ENCODE peak calls at places on chromosome 22, in six cellular contexts. Y is IMR-90, D is uterus, O is ascending aorta, J is bronchial epithelial cell, G is left ventricle myocardium inferior. I is an unnamed sample. For H3K36me3, the result is how much of the 10 kb centered on the place peaks cover.

GRCh38 chr22:30290318-30290678 is 993 bp upstream of the CASTOR1 start:
- DNase-seq in Y (peak), D (no peak), O (no peak), J (peak), G (no peak), I (no peak)

GRCh38 chr22:31155425-31155824 is 4.6 kb upstream of the RNF185 start:
- DNase-seq in Y (peak), D (no peak), O (no peak), J (no peak), G (no peak), I (no peak)

GRCh38 chr22:32205974-32206773 is 1.3 kb upstream of the RFPL2 start:
- DNase-seq in Y (no peak), D (no peak), O (no peak), J (no peak), G (no peak), I (no peak)

GRCh38 chr22:20018001-20018400 is 1.4 kb upstream of the ARVCF start:
- DNase-seq in Y (no peak), D (no peak), O (no peak), J (no peak), G (no peak), I (no peak)

GRCh38 chr22:18983120-18983651 is 47.1 kb upstream of the PRODH start:
- DNase-seq in Y (no peak), D (no peak), O (no peak), J (no peak), G (no peak), I (no peak)

GRCh38 chr22:40107756-40108437 is 69.8 kb upstream of the TNRC6B start:
- DNase-seq in Y (peak), D (peak), O (no peak), J (peak), G (no peak), I (peak)

GRCh38 chr22:20016734-20017621 is at the start of gene ARVCF:
- DNase-seq in Y (peak), D (peak), O (peak), J (peak), G (peak), I (peak)

GRCh38 chr22:26429458-26430238 is 588 bp downstream of the ASPHD2 start:
- DNase-seq in Y (no peak), D (peak), O (no peak), J (no peak), G (no peak), I (no peak)

GRCh38 chr22:48376428-48376827 is 1451.2 kb downstream of the BRD1 start:
- DNase-seq in Y (no peak), D (no peak), O (no peak), J (no peak), G (no peak), I (no peak)

GRCh38 chr22:39607093-39607492 is 36.5 kb downstream of the CACNA1I start:
- DNase-seq in Y (no peak), D (no peak), O (no peak), J (no peak), G (no peak), I (no peak)

GRCh38 chr22:42881982-42882656 is 25.0 kb upstream of the ARFGAP3 start:
- DNase-seq in Y (no peak), D (no peak), O (no peak), J (no peak), G (no peak), I (no peak)

GRCh38 chr22:27213291-27213690 is 555.9 kb downstream of the MIAT start:
- DNase-seq in Y (no peak), D (no peak), O (no peak), J (no peak), G (no peak), I (no peak)

GRCh38 chr22:48943567-48944432 is 883.9 kb downstream of the BRD1 start:
- DNase-seq in Y (no peak), D (no peak), O (no peak), J (no peak), G (no peak), I (no peak)

GRCh38 chr22:35910013-35910860 is 118.4 kb downstream of the RBFOX2 start:
- DNase-seq in Y (no peak), D (no peak), O (no peak), J (no peak), G (no peak), I (no peak)

DNA sequence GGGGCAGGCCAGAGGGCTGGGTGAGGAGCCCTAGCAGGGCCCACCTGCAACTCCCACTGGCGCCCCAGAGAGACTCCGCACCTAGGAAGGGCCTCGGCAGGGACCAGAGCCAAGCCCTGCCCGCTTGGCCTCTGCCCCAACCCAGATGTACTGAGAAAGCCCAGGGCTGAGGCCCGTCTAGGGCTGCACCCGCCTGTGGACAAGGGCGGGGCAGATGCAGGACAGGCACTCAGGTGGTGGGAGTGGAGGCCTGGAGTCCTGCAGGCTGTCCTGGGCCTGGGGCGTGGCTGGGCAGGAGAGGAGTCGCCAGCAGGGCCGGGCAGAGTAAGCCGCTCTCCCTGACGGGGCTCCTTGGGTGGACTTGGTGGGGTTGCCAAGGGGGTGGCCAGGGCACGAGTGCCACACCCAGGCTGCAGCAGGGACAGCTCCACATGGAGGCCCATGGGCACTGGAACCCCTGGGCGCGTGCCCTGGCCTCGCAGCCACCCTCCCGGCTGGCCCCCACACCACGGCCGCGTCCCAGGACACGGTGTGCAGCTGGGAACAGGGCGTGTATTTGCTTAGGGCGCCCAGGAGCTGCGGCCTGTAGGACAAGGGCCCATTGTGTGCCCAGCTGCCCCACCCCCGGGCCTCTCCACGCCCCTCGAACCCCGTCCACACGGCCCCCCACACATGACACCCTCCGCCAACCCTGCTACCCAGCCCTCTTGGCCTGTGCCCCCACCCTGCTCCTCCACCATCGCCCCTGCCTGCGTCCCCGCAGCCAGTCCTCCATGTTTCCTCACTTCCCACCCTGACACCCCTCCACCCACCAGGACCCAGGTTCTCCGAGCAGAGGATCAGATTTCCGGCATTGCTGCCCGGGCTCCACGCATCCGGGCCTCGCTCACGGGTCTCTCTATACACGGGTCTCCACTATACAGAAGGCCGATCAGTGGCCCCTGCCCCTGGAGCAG is 11.3 kb upstream of the PIM3 start:
- DNase-seq in Y (no peak), D (no peak), O (no peak), J (no peak), G (no peak), I (no peak)
- H3K4me3 ChIP-seq in Y (no peak), D (no peak), O (no peak), J (peak), G (no peak), I (no peak)

DNA sequence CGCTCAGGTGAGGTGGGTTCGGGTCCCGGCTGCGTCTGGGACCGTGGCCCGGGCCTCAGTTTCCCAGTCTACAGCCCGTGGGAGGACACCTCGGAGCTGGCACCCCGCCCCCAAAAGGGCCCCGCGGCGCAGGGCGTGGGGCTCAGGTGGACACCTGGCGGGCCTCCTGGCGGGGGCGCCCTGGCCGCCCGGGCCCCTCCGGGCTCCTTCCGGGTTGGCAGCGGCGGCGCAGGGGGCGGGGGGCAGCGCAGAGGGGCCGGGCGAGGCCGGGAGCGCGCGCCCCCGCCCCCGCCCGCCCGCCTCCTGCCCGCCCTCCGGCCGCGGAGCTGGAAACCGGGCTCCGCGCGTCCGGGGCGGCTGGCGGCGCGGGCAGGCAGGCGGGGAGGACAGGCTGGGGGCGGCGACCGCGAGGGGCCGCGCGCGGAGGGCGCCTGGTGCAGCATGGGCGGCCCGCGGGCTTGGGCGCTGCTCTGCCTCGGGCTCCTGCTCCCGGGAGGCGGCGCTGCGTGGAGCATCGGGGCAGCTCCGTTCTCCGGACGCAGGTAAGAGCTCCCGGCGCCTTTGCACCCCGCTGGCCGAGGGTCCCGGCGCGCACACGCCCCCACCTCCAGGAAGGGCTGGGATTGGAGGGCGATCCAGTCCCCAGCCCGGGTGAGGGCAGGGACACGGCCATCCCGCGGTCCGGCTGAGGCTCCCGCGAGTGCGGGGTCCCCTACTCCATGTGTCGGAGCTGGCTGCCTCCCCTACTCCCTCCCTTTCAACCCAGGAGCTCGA is at the start of gene EMID1:
- DNase-seq in Y (peak), D (peak), O (no peak), J (no peak), G (peak), I (peak)
- TF ChIP-seq CTCF in Y (peak), D (peak), O (no peak), J (peak), G (peak), I (peak)

GRCh38 chr22:44455963-44456358 is 42.1 kb downstream of the RTL6 start:
- DNase-seq in Y (no peak), D (no peak), O (no peak), J (no peak), G (no peak), I (no peak)

GRCh38 chr22:44459041-44459440 is 39.0 kb downstream of the RTL6 start:
- DNase-seq in Y (no peak), D (no peak), O (no peak), J (no peak), G (no peak), I (no peak)

GRCh38 chr22:44458044-44459020 is 39.7 kb downstream of the RTL6 start:
- DNase-seq in Y (no peak), D (no peak), O (no peak), J (no peak), G (no peak), I (no peak)

GRCh38 chr22:44455151-44455962 is 42.7 kb downstream of the RTL6 start:
- DNase-seq in Y (no peak), D (no peak), O (no peak), J (peak), G (no peak), I (peak)

GRCh38 chr22:44456661-44457412 is 41.2 kb downstream of the RTL6 start:
- DNase-seq in Y (no peak), D (no peak), O (no peak), J (no peak), G (no peak), I (no peak)
- H3K36me3 ChIP-seq in Y (under half), D (under half), O (under half), J (under half), G (under half), I (under half)

GRCh38 chr22:37077802-37078448 is 26.4 kb downstream of the KCTD17 start:
- DNase-seq in Y (peak), D (peak), O (no peak), J (peak), G (peak), I (peak)
- H3K4me3 ChIP-seq in Y (no peak), D (no peak), O (no peak), J (no peak), G (no peak), I (no peak)

GRCh38 chr22:29258407-29259252 is 9.2 kb downstream of the RHBDD3 start:
- DNase-seq in Y (no peak), D (no peak), O (no peak), J (no peak), G (no peak), I (no peak)

GRCh38 chr22:29260031-29260560 is 7.7 kb downstream of the RHBDD3 start:
- DNase-seq in Y (no peak), D (no peak), O (no peak), J (no peak), G (no peak), I (no peak)

GRCh38 chr22:29257751-29258181 is 10.0 kb downstream of the RHBDD3 start:
- DNase-seq in Y (no peak), D (no peak), O (no peak), J (no peak), G (no peak), I (no peak)

GRCh38 chr22:29260601-29261315 is 7.0 kb downstream of the RHBDD3 start:
- DNase-seq in Y (no peak), D (no peak), O (no peak), J (no peak), G (no peak), I (no peak)

DNA sequence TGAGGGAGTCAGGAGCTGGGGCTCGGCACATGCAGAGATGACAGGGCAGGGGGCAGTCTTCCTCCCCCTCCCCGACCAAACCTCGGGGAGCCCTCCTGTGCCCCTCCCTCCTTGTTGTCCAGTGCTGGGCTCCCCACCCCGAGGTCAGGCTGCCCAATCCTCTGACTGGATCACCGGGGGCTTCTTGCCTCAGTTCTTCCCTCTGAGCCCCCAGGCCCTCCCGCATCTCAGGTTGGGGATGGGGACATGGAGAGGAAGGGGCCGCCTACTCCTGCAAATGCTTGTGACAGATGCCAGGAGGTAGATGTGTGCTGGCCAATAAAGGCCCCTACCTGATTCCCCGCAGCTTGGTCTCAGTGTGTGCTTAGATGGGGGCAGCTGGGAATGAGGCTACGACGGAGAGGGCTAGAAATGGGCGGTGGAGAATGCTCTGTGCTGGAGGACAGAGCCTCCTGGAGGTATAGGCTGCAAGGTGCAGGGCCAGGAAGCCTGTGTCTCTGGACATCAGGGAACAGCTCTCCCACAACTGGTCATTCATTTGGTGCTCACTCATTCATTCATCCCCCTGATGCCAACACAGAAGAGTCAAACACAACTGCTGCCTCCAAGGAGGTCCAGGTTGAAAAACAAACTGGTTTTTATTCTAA is 8.4 kb downstream of the RHBDD3 start:
- DNase-seq in Y (no peak), D (no peak), O (no peak), J (no peak), G (no peak), I (no peak)
- TF ChIP-seq CTCF in Y (no peak), D (no peak), O (no peak), J (peak), G (no peak), I (no peak)

DNA sequence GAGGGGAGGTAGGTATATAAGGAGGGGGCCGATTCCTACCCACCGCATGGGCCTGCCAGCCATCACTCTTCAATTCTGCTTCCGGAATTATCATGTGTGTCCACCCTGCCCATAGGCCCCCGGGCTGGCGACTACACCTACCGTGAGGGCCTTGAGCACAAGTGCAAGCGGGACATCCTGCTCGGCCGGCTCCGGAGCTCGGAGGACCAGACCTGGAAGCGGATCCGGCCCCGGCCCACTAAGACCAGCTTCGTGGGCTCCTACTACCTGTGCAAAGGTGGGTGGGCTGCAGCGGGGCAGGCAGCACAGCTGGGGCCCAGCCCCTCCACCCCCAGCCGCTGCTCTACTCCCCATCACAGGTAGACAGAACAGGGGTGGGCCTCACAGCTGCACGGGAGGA is 38.4 kb upstream of the TEF start:
- DNase-seq in Y (no peak), D (no peak), O (no peak), J (no peak), G (no peak), I (no peak)
- H3K36me3 ChIP-seq in Y (half or more), D (under half), O (half or more), J (under half), G (half or more), I (under half)

GRCh38 chr22:50272103-50272782 is 2.1 kb upstream of the MAPK11 start:
- DNase-seq in Y (peak), D (no peak), O (no peak), J (no peak), G (no peak), I (no peak)

GRCh38 chr22:50271011-50271394 is 823 bp upstream of the MAPK11 start:
- DNase-seq in Y (no peak), D (no peak), O (no peak), J (no peak), G (no peak), I (no peak)

GRCh38 chr22:50269573-50270301 is 443 bp downstream of the MAPK11 start:
- DNase-seq in Y (peak), D (peak), O (no peak), J (no peak), G (peak), I (peak)

GRCh38 chr22:50270302-50271010 is at the start of gene MAPK11:
- DNase-seq in Y (peak), D (peak), O (no peak), J (peak), G (peak), I (peak)

GRCh38 chr22:50271519-50271970 is 1.4 kb upstream of the MAPK11 start:
- DNase-seq in Y (peak), D (peak), O (no peak), J (no peak), G (peak), I (peak)
- H3K4me3 ChIP-seq in Y (no peak), D (peak), O (peak), J (peak), G (peak), I (peak)

GRCh38 chr22:46173152-46173551 is 22.8 kb downstream of the PPARA start:
- DNase-seq in Y (no peak), D (no peak), O (no peak), J (no peak), G (no peak), I (no peak)
- TF ChIP-seq CTCF in Y (no peak), D (no peak), O (no peak), J (no peak), G (no peak), I (no peak)

DNA sequence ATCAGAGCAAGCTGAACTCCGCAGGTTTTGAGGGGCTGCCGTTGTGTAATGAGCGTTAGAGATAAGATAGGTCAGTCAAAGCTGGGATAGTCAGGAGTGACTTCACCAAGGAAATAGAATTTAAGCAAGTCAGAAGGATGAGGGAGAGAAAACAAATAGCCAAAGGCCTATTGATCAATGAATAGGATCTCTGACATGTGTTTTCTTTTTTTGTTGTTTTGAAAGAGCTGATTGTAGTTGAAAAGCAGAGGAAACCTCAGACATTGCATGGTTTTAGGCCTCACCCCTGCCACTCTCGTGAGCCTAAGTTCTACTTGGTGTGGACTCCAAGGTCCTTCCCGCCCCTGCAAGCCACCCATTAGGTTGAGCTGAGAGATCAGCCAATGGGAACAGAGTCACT is 3.2 kb downstream of the EIF3L start:
- DNase-seq in Y (no peak), D (no peak), O (no peak), J (no peak), G (no peak), I (no peak)
- H3K36me3 ChIP-seq in Y (under half), D (under half), O (half or more), J (under half), G (half or more), I (under half)

GRCh38 chr22:22208657-22209056 is 35.9 kb upstream of the VPREB1 start:
- DNase-seq in Y (no peak), D (no peak), O (no peak), J (no peak), G (no peak), I (no peak)
- H3K4me3 ChIP-seq in Y (no peak), D (no peak), O (no peak), J (no peak), G (no peak), I (no peak)